ENCODE peak calls at places on chromosomes 2 and 18, in eight cellular contexts. One of them, this sample, is unnamed.

GRCh38 chr2:88090446-88091283 is 23.0 kb downstream of the SMYD1 start:
- DNase-seq in effector CD4-positive, alpha-beta T cell: no peak
- DNase-seq in aorta: no peak
- DNase-seq in dorsolateral prefrontal cortex: peak
- DNase-seq in colonic mucosa: no peak
- DNase-seq in NCI-H1105: no peak
- DNase-seq in brain pericyte: no peak
- DNase-seq in stimulated activated CD4-positive, alpha-beta T cell treated with anti-CD3 and anti-CD28 coated beads, Interleukin-4, amount 100 ng/mL, for 1 hour: peak
- DNase-seq in this sample: peak

GRCh38 chr2:205605638-205606304 is 76.5 kb upstream of the NRP2 start:
- DNase-seq in effector CD4-positive, alpha-beta T cell: no peak
- DNase-seq in aorta: no peak
- DNase-seq in dorsolateral prefrontal cortex: no peak
- DNase-seq in colonic mucosa: no peak
- DNase-seq in NCI-H1105: no peak
- DNase-seq in brain pericyte: no peak
- DNase-seq in stimulated activated CD4-positive, alpha-beta T cell treated with anti-CD3 and anti-CD28 coated beads, Interleukin-4, amount 100 ng/mL, for 1 hour: no peak
- DNase-seq in this sample: no peak

GRCh38 chr18:56469582-56469981 is 168.8 kb downstream of the TXNL1 start:
- DNase-seq in effector CD4-positive, alpha-beta T cell: no peak
- DNase-seq in aorta: no peak
- DNase-seq in dorsolateral prefrontal cortex: no peak
- DNase-seq in colonic mucosa: no peak
- DNase-seq in NCI-H1105: no peak
- DNase-seq in brain pericyte: no peak
- DNase-seq in stimulated activated CD4-positive, alpha-beta T cell treated with anti-CD3 and anti-CD28 coated beads, Interleukin-4, amount 100 ng/mL, for 1 hour: no peak
- DNase-seq in this sample: no peak

GRCh38 chr2:146481629-146482028 is 1363.2 kb upstream of the ACVR2A start:
- DNase-seq in effector CD4-positive, alpha-beta T cell: no peak
- DNase-seq in aorta: no peak
- DNase-seq in dorsolateral prefrontal cortex: no peak
- DNase-seq in colonic mucosa: no peak
- DNase-seq in NCI-H1105: no peak
- DNase-seq in brain pericyte: no peak
- DNase-seq in stimulated activated CD4-positive, alpha-beta T cell treated with anti-CD3 and anti-CD28 coated beads, Interleukin-4, amount 100 ng/mL, for 1 hour: no peak
- DNase-seq in this sample: no peak

GRCh38 chr2:201188449-201188848 is 5.5 kb downstream of the CASP10 start:
- DNase-seq in effector CD4-positive, alpha-beta T cell: no peak
- DNase-seq in aorta: no peak
- DNase-seq in dorsolateral prefrontal cortex: no peak
- DNase-seq in colonic mucosa: no peak
- DNase-seq in NCI-H1105: no peak
- DNase-seq in brain pericyte: no peak
- DNase-seq in stimulated activated CD4-positive, alpha-beta T cell treated with anti-CD3 and anti-CD28 coated beads, Interleukin-4, amount 100 ng/mL, for 1 hour: no peak
- DNase-seq in this sample: no peak

GRCh38 chr2:196230051-196230450 is 58.7 kb upstream of the STK17B start:
- DNase-seq in effector CD4-positive, alpha-beta T cell: peak
- DNase-seq in aorta: no peak
- DNase-seq in dorsolateral prefrontal cortex: no peak
- DNase-seq in colonic mucosa: peak
- DNase-seq in NCI-H1105: no peak
- DNase-seq in brain pericyte: no peak
- DNase-seq in stimulated activated CD4-positive, alpha-beta T cell treated with anti-CD3 and anti-CD28 coated beads, Interleukin-4, amount 100 ng/mL, for 1 hour: peak
- DNase-seq in this sample: no peak

GRCh38 chr2:206482633-206483032 is 39.3 kb downstream of the ADAM23 start:
- DNase-seq in effector CD4-positive, alpha-beta T cell: no peak
- DNase-seq in aorta: no peak
- DNase-seq in dorsolateral prefrontal cortex: no peak
- DNase-seq in colonic mucosa: no peak
- DNase-seq in NCI-H1105: no peak
- DNase-seq in brain pericyte: no peak
- DNase-seq in stimulated activated CD4-positive, alpha-beta T cell treated with anti-CD3 and anti-CD28 coated beads, Interleukin-4, amount 100 ng/mL, for 1 hour: no peak
- DNase-seq in this sample: no peak

GRCh38 chr18:48802543-48803428 is 148.0 kb downstream of the SMAD7 start:
- DNase-seq in effector CD4-positive, alpha-beta T cell: no peak
- DNase-seq in aorta: peak
- DNase-seq in dorsolateral prefrontal cortex: peak
- DNase-seq in colonic mucosa: peak
- DNase-seq in NCI-H1105: no peak
- DNase-seq in brain pericyte: no peak
- DNase-seq in stimulated activated CD4-positive, alpha-beta T cell treated with anti-CD3 and anti-CD28 coated beads, Interleukin-4, amount 100 ng/mL, for 1 hour: no peak
- DNase-seq in this sample: no peak

GRCh38 chr2:43676322-43677050 is at the start of gene C1GALT1C1L:
- DNase-seq in effector CD4-positive, alpha-beta T cell: no peak
- DNase-seq in aorta: peak
- DNase-seq in dorsolateral prefrontal cortex: peak
- DNase-seq in colonic mucosa: peak
- DNase-seq in NCI-H1105: peak
- DNase-seq in brain pericyte: peak
- DNase-seq in stimulated activated CD4-positive, alpha-beta T cell treated with anti-CD3 and anti-CD28 coated beads, Interleukin-4, amount 100 ng/mL, for 1 hour: peak
- DNase-seq in this sample: peak

GRCh38 chr2:236054661-236055060 is 113.5 kb downstream of the GBX2 start:
- DNase-seq in effector CD4-positive, alpha-beta T cell: no peak
- DNase-seq in aorta: no peak
- DNase-seq in dorsolateral prefrontal cortex: no peak
- DNase-seq in colonic mucosa: no peak
- DNase-seq in NCI-H1105: no peak
- DNase-seq in brain pericyte: no peak
- DNase-seq in stimulated activated CD4-positive, alpha-beta T cell treated with anti-CD3 and anti-CD28 coated beads, Interleukin-4, amount 100 ng/mL, for 1 hour: no peak
- DNase-seq in this sample: no peak

GRCh38 chr2:236882931-236883330 is 202.8 kb upstream of the COPS8 start:
- DNase-seq in effector CD4-positive, alpha-beta T cell: no peak
- DNase-seq in aorta: no peak
- DNase-seq in dorsolateral prefrontal cortex: no peak
- DNase-seq in colonic mucosa: no peak
- DNase-seq in NCI-H1105: no peak
- DNase-seq in brain pericyte: no peak
- DNase-seq in stimulated activated CD4-positive, alpha-beta T cell treated with anti-CD3 and anti-CD28 coated beads, Interleukin-4, amount 100 ng/mL, for 1 hour: no peak
- DNase-seq in this sample: no peak

GRCh38 chr2:26626606-26627005 is 14.6 kb downstream of the CIB4 start:
- DNase-seq in effector CD4-positive, alpha-beta T cell: no peak
- DNase-seq in aorta: no peak
- DNase-seq in dorsolateral prefrontal cortex: no peak
- DNase-seq in colonic mucosa: no peak
- DNase-seq in NCI-H1105: no peak
- DNase-seq in brain pericyte: no peak
- DNase-seq in stimulated activated CD4-positive, alpha-beta T cell treated with anti-CD3 and anti-CD28 coated beads, Interleukin-4, amount 100 ng/mL, for 1 hour: no peak
- DNase-seq in this sample: no peak

GRCh38 chr2:39243469-39244123 is at the start of gene CDKL4:
- DNase-seq in effector CD4-positive, alpha-beta T cell: peak
- DNase-seq in aorta: no peak
- DNase-seq in dorsolateral prefrontal cortex: no peak
- DNase-seq in colonic mucosa: peak
- DNase-seq in NCI-H1105: peak
- DNase-seq in brain pericyte: no peak
- DNase-seq in stimulated activated CD4-positive, alpha-beta T cell treated with anti-CD3 and anti-CD28 coated beads, Interleukin-4, amount 100 ng/mL, for 1 hour: peak
- DNase-seq in this sample: peak

GRCh38 chr2:53969285-53970094 is 1.3 kb downstream of the PSME4 start:
- DNase-seq in effector CD4-positive, alpha-beta T cell: no peak
- DNase-seq in aorta: no peak
- DNase-seq in dorsolateral prefrontal cortex: no peak
- DNase-seq in colonic mucosa: peak
- DNase-seq in NCI-H1105: peak
- DNase-seq in brain pericyte: no peak
- DNase-seq in stimulated activated CD4-positive, alpha-beta T cell treated with anti-CD3 and anti-CD28 coated beads, Interleukin-4, amount 100 ng/mL, for 1 hour: no peak
- DNase-seq in this sample: peak

GRCh38 chr2:162245737-162246136 is 2.5 kb upstream of the FAP start:
- DNase-seq in effector CD4-positive, alpha-beta T cell: no peak
- DNase-seq in aorta: no peak
- DNase-seq in dorsolateral prefrontal cortex: no peak
- DNase-seq in colonic mucosa: no peak
- DNase-seq in NCI-H1105: no peak
- DNase-seq in brain pericyte: no peak
- DNase-seq in stimulated activated CD4-positive, alpha-beta T cell treated with anti-CD3 and anti-CD28 coated beads, Interleukin-4, amount 100 ng/mL, for 1 hour: no peak
- DNase-seq in this sample: no peak

GRCh38 chr2:217222511-217222910 is 362.6 kb upstream of the TNP1 start:
- DNase-seq in effector CD4-positive, alpha-beta T cell: no peak
- DNase-seq in aorta: no peak
- DNase-seq in dorsolateral prefrontal cortex: no peak
- DNase-seq in colonic mucosa: no peak
- DNase-seq in NCI-H1105: no peak
- DNase-seq in brain pericyte: no peak
- DNase-seq in stimulated activated CD4-positive, alpha-beta T cell treated with anti-CD3 and anti-CD28 coated beads, Interleukin-4, amount 100 ng/mL, for 1 hour: no peak
- DNase-seq in this sample: peak

GRCh38 chr2:134648547-134648946 is 70.3 kb downstream of the TMEM163 start:
- DNase-seq in effector CD4-positive, alpha-beta T cell: no peak
- DNase-seq in aorta: no peak
- DNase-seq in dorsolateral prefrontal cortex: no peak
- DNase-seq in colonic mucosa: no peak
- DNase-seq in NCI-H1105: no peak
- DNase-seq in brain pericyte: no peak
- DNase-seq in stimulated activated CD4-positive, alpha-beta T cell treated with anti-CD3 and anti-CD28 coated beads, Interleukin-4, amount 100 ng/mL, for 1 hour: no peak
- DNase-seq in this sample: no peak

GRCh38 chr2:233439191-233439590 is 84.9 kb downstream of the DGKD start:
- DNase-seq in effector CD4-positive, alpha-beta T cell: no peak
- DNase-seq in aorta: no peak
- DNase-seq in dorsolateral prefrontal cortex: peak
- DNase-seq in colonic mucosa: no peak
- DNase-seq in NCI-H1105: no peak
- DNase-seq in brain pericyte: no peak
- DNase-seq in stimulated activated CD4-positive, alpha-beta T cell treated with anti-CD3 and anti-CD28 coated beads, Interleukin-4, amount 100 ng/mL, for 1 hour: no peak
- DNase-seq in this sample: no peak

GRCh38 chr2:207825958-207826330 is 56.2 kb upstream of the FZD5 start:
- DNase-seq in effector CD4-positive, alpha-beta T cell: no peak
- DNase-seq in aorta: no peak
- DNase-seq in dorsolateral prefrontal cortex: no peak
- DNase-seq in colonic mucosa: no peak
- DNase-seq in NCI-H1105: no peak
- DNase-seq in brain pericyte: no peak
- DNase-seq in stimulated activated CD4-positive, alpha-beta T cell treated with anti-CD3 and anti-CD28 coated beads, Interleukin-4, amount 100 ng/mL, for 1 hour: no peak
- DNase-seq in this sample: no peak

GRCh38 chr2:14631676-14632075 is 841 bp upstream of the LRATD1 start:
- DNase-seq in effector CD4-positive, alpha-beta T cell: no peak
- DNase-seq in aorta: no peak
- DNase-seq in dorsolateral prefrontal cortex: no peak
- DNase-seq in colonic mucosa: no peak
- DNase-seq in NCI-H1105: no peak
- DNase-seq in brain pericyte: no peak
- DNase-seq in stimulated activated CD4-positive, alpha-beta T cell treated with anti-CD3 and anti-CD28 coated beads, Interleukin-4, amount 100 ng/mL, for 1 hour: no peak
- DNase-seq in this sample: no peak

GRCh38 chr2:229943171-229943570 is 20.9 kb downstream of the FBXO36 start:
- DNase-seq in effector CD4-positive, alpha-beta T cell: no peak
- DNase-seq in aorta: no peak
- DNase-seq in dorsolateral prefrontal cortex: no peak
- DNase-seq in colonic mucosa: no peak
- DNase-seq in NCI-H1105: no peak
- DNase-seq in brain pericyte: no peak
- DNase-seq in stimulated activated CD4-positive, alpha-beta T cell treated with anti-CD3 and anti-CD28 coated beads, Interleukin-4, amount 100 ng/mL, for 1 hour: no peak
- DNase-seq in this sample: no peak

GRCh38 chr2:9212010-9212638 is 5.5 kb downstream of the ASAP2 start:
- DNase-seq in effector CD4-positive, alpha-beta T cell: no peak
- DNase-seq in aorta: no peak
- DNase-seq in dorsolateral prefrontal cortex: no peak
- DNase-seq in colonic mucosa: peak
- DNase-seq in NCI-H1105: no peak
- DNase-seq in brain pericyte: no peak
- DNase-seq in stimulated activated CD4-positive, alpha-beta T cell treated with anti-CD3 and anti-CD28 coated beads, Interleukin-4, amount 100 ng/mL, for 1 hour: no peak
- DNase-seq in this sample: no peak

GRCh38 chr18:37318360-37319037 is 247.1 kb downstream of the CELF4 start:
- DNase-seq in effector CD4-positive, alpha-beta T cell: no peak
- DNase-seq in aorta: no peak
- DNase-seq in dorsolateral prefrontal cortex: no peak
- DNase-seq in colonic mucosa: no peak
- DNase-seq in NCI-H1105: no peak
- DNase-seq in brain pericyte: no peak
- DNase-seq in stimulated activated CD4-positive, alpha-beta T cell treated with anti-CD3 and anti-CD28 coated beads, Interleukin-4, amount 100 ng/mL, for 1 hour: no peak
- DNase-seq in this sample: no peak

GRCh38 chr2:237915576-237915975 is 51.2 kb upstream of the UBE2F start:
- DNase-seq in effector CD4-positive, alpha-beta T cell: no peak
- DNase-seq in aorta: no peak
- DNase-seq in dorsolateral prefrontal cortex: no peak
- DNase-seq in colonic mucosa: no peak
- DNase-seq in NCI-H1105: no peak
- DNase-seq in brain pericyte: no peak
- DNase-seq in stimulated activated CD4-positive, alpha-beta T cell treated with anti-CD3 and anti-CD28 coated beads, Interleukin-4, amount 100 ng/mL, for 1 hour: no peak
- DNase-seq in this sample: no peak

GRCh38 chr2:239318790-239319189 is 82.0 kb downstream of the HDAC4 start:
- DNase-seq in effector CD4-positive, alpha-beta T cell: no peak
- DNase-seq in aorta: no peak
- DNase-seq in dorsolateral prefrontal cortex: peak
- DNase-seq in colonic mucosa: peak
- DNase-seq in NCI-H1105: no peak
- DNase-seq in brain pericyte: no peak
- DNase-seq in stimulated activated CD4-positive, alpha-beta T cell treated with anti-CD3 and anti-CD28 coated beads, Interleukin-4, amount 100 ng/mL, for 1 hour: no peak
- DNase-seq in this sample: no peak

GRCh38 chr2:229612395-229612971 is 101.9 kb downstream of the DNER start:
- DNase-seq in effector CD4-positive, alpha-beta T cell: no peak
- DNase-seq in aorta: no peak
- DNase-seq in dorsolateral prefrontal cortex: peak
- DNase-seq in colonic mucosa: no peak
- DNase-seq in NCI-H1105: no peak
- DNase-seq in brain pericyte: no peak
- DNase-seq in stimulated activated CD4-positive, alpha-beta T cell treated with anti-CD3 and anti-CD28 coated beads, Interleukin-4, amount 100 ng/mL, for 1 hour: no peak
- DNase-seq in this sample: no peak

GRCh38 chr2:173657996-173658717 is 303.5 kb downstream of the CDCA7 start:
- DNase-seq in effector CD4-positive, alpha-beta T cell: no peak
- DNase-seq in aorta: peak
- DNase-seq in dorsolateral prefrontal cortex: no peak
- DNase-seq in colonic mucosa: no peak
- DNase-seq in NCI-H1105: no peak
- DNase-seq in brain pericyte: peak
- DNase-seq in stimulated activated CD4-positive, alpha-beta T cell treated with anti-CD3 and anti-CD28 coated beads, Interleukin-4, amount 100 ng/mL, for 1 hour: no peak
- DNase-seq in this sample: no peak

GRCh38 chr2:233210843-233211600 is 40.5 kb upstream of the ATG16L1 start:
- DNase-seq in effector CD4-positive, alpha-beta T cell: no peak
- DNase-seq in aorta: peak
- DNase-seq in dorsolateral prefrontal cortex: peak
- DNase-seq in colonic mucosa: peak
- DNase-seq in NCI-H1105: no peak
- DNase-seq in brain pericyte: no peak
- DNase-seq in stimulated activated CD4-positive, alpha-beta T cell treated with anti-CD3 and anti-CD28 coated beads, Interleukin-4, amount 100 ng/mL, for 1 hour: no peak
- DNase-seq in this sample: no peak

GRCh38 chr2:212842544-212843185 is 304.1 kb upstream of the ERBB4 start:
- DNase-seq in effector CD4-positive, alpha-beta T cell: no peak
- DNase-seq in aorta: no peak
- DNase-seq in dorsolateral prefrontal cortex: peak
- DNase-seq in colonic mucosa: no peak
- DNase-seq in NCI-H1105: no peak
- DNase-seq in brain pericyte: no peak
- DNase-seq in stimulated activated CD4-positive, alpha-beta T cell treated with anti-CD3 and anti-CD28 coated beads, Interleukin-4, amount 100 ng/mL, for 1 hour: no peak
- DNase-seq in this sample: no peak

GRCh38 chr2:166563894-166564293 is 69.8 kb upstream of the SCN7A start:
- DNase-seq in effector CD4-positive, alpha-beta T cell: no peak
- DNase-seq in aorta: no peak
- DNase-seq in dorsolateral prefrontal cortex: no peak
- DNase-seq in colonic mucosa: no peak
- DNase-seq in NCI-H1105: no peak
- DNase-seq in brain pericyte: no peak
- DNase-seq in stimulated activated CD4-positive, alpha-beta T cell treated with anti-CD3 and anti-CD28 coated beads, Interleukin-4, amount 100 ng/mL, for 1 hour: no peak
- DNase-seq in this sample: no peak

GRCh38 chr18:75204978-75205759 is 3.8 kb downstream of the PTGR3 start:
- DNase-seq in effector CD4-positive, alpha-beta T cell: no peak
- DNase-seq in aorta: no peak
- DNase-seq in dorsolateral prefrontal cortex: no peak
- DNase-seq in colonic mucosa: no peak
- DNase-seq in NCI-H1105: no peak
- DNase-seq in brain pericyte: no peak
- DNase-seq in stimulated activated CD4-positive, alpha-beta T cell treated with anti-CD3 and anti-CD28 coated beads, Interleukin-4, amount 100 ng/mL, for 1 hour: no peak
- DNase-seq in this sample: no peak

GRCh38 chr2:3823748-3824147 is 120.4 kb downstream of the DCDC2C start:
- DNase-seq in effector CD4-positive, alpha-beta T cell: no peak
- DNase-seq in aorta: no peak
- DNase-seq in dorsolateral prefrontal cortex: no peak
- DNase-seq in colonic mucosa: no peak
- DNase-seq in NCI-H1105: no peak
- DNase-seq in brain pericyte: no peak
- DNase-seq in stimulated activated CD4-positive, alpha-beta T cell treated with anti-CD3 and anti-CD28 coated beads, Interleukin-4, amount 100 ng/mL, for 1 hour: no peak
- DNase-seq in this sample: no peak

This sample was measured in T-helper 2 cell treated with Interferon-gamma antibody and Interleukin-4, amounts not matched to agents 5 μg/mL and 100 μg/mL, for 36 hours.